ENCODE peak calls at places on chromosomes 13 and 19, in nine cellular contexts. Z, M, N, D, U, G, V, H and E are unnamed samples.

GRCh38 chr19:18475004-18475453 is 37.1 kb upstream of the ISYNA1 start:
- DNase-seq in H (no peak), G (no peak), N (no peak), U (no peak), D (no peak), Z (no peak), V (no peak), M (no peak), E (no peak)

GRCh38 chr19:35908977-35909683 is 1.0 kb upstream of the TYROBP start:
- DNase-seq in N (peak), H (no peak), U (no peak), G (peak), D (peak), Z (no peak), V (no peak), M (no peak), E (no peak)

GRCh38 chr19:55146078-55146647 is 2.8 kb downstream of the TNNT1 start:
- DNase-seq in G (no peak), U (no peak), Z (no peak), H (peak), M (no peak), N (no peak), D (no peak), V (no peak), E (no peak)

GRCh38 chr19:40219721-40220276 is 1.6 kb upstream of the TTC9B start:
- DNase-seq in Z (no peak), M (peak), D (no peak), G (no peak), V (no peak), N (no peak), H (peak), U (no peak), E (no peak)

GRCh38 chr19:6773323-6773931 is 919 bp downstream of the VAV1 start:
- DNase-seq in H (no peak), G (peak), D (no peak), Z (no peak), N (no peak), M (no peak), V (no peak), U (no peak), E (no peak)

GRCh38 chr19:7475665-7476064 is 13.2 kb downstream of the PEX11G start:
- DNase-seq in M (no peak), V (no peak), Z (no peak), G (no peak), N (no peak), D (no peak), U (no peak), H (no peak), E (no peak)

GRCh38 chr13:94031609-94032008 is 447.9 kb downstream of the DCT start:
- DNase-seq in D (no peak), U (no peak), G (no peak), V (no peak), N (no peak), M (peak), H (no peak), Z (no peak), E (peak)

GRCh38 chr19:9406798-9407352 is 28.5 kb downstream of the ZNF266 start:
- DNase-seq in N (peak), U (no peak), H (peak), M (peak), Z (peak), V (peak), D (peak), G (peak), E (peak)

GRCh38 chr13:98530236-98530635 is 46.7 kb downstream of the STK24 start:
- DNase-seq in H (no peak), G (no peak), M (no peak), V (no peak), D (no peak), N (no peak), U (no peak), Z (no peak), E (no peak)

GRCh38 chr13:35475131-35475959 is 1.1 kb downstream of the MAB21L1 start:
- DNase-seq in D (peak), U (no peak), V (no peak), H (peak), N (peak), G (peak), M (peak), Z (no peak), E (no peak)

GRCh38 chr19:10694706-10695105 is 6.5 kb upstream of the QTRT1 start:
- DNase-seq in Z (no peak), M (no peak), N (no peak), G (no peak), V (no peak), U (no peak), D (no peak), H (no peak), E (no peak)

GRCh38 chr19:39413269-39413902 is 917 bp downstream of the PLEKHG2 start:
- DNase-seq in N (peak), G (peak), H (no peak), D (no peak), M (peak), Z (no peak), U (no peak), V (no peak), E (no peak)

GRCh38 chr19:17004386-17004785 is 22.2 kb downstream of the CPAMD8 start:
- DNase-seq in M (no peak), U (no peak), Z (no peak), G (no peak), V (no peak), D (no peak), N (no peak), H (no peak), E (no peak)

GRCh38 chr19:39264306-39265290 is 3.6 kb upstream of the IFNL2 start:
- DNase-seq in D (no peak), N (no peak), G (no peak), U (no peak), V (no peak), H (no peak), M (no peak), Z (no peak), E (no peak)

GRCh38 chr19:7925171-7925837 is 631 bp downstream of the CTXN1 start:
- DNase-seq in G (peak), H (peak), Z (no peak), N (peak), V (no peak), M (peak), D (peak), U (no peak), E (no peak)

GRCh38 chr19:54109651-54110050 is 5.8 kb downstream of the TFPT start:
- DNase-seq in H (no peak), V (no peak), G (no peak), D (no peak), Z (no peak), U (no peak), M (no peak), N (no peak), E (no peak)

GRCh38 chr13:35916186-35916585 is 215.0 kb downstream of the DCLK1 start:
- DNase-seq in N (no peak), M (no peak), D (no peak), V (no peak), G (no peak), U (no peak), Z (no peak), H (no peak), E (no peak)

GRCh38 chr19:16296713-16297112 is 27.9 kb upstream of the KLF2 start:
- DNase-seq in Z (no peak), U (no peak), H (no peak), D (no peak), N (no peak), G (no peak), M (no peak), V (no peak), E (no peak)

GRCh38 chr19:4258181-4258580 is 11.3 kb downstream of the YJU2 start:
- DNase-seq in D (no peak), H (no peak), N (no peak), V (no peak), U (no peak), Z (no peak), G (no peak), M (no peak), E (no peak)

GRCh38 chr19:4260605-4261191 is 13.8 kb downstream of the YJU2 start:
- DNase-seq in M (no peak), U (no peak), H (no peak), D (no peak), G (no peak), Z (no peak), N (no peak), V (no peak), E (no peak)

GRCh38 chr19:4257025-4257424 is 10.1 kb downstream of the YJU2 start:
- DNase-seq in G (no peak), V (no peak), N (no peak), D (no peak), H (no peak), Z (no peak), U (no peak), M (no peak), E (no peak)

DNA sequence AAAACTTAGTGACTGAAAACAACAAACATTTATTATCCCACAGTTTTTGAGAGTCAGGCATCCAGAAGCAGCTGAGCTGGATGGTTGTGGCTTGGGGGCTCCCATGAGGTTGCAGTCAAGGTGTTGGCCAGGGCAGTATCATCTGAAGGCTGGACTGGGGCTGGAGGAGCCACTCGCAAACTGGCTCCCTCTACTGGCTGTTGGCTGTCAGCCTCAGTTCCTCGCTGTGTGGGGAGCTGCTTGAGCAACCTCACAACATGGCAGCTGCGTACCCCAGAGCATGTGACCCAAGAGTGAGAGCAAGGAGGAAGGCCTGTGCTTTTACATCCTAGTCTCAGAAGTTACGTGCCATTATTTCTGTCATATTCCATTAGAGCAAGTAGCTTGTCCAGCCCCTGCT is 9.7 kb downstream of the YJU2 start:
- DNase-seq in G (no peak), Z (no peak), H (no peak), M (no peak), U (no peak), N (no peak), D (no peak), V (no peak), E (no peak)
- TF ChIP-seq CTCF in G (no peak), Z (no peak), H (no peak), M (no peak), U (no peak), N (no peak), D (no peak), V (peak), E (no peak)

DNA sequence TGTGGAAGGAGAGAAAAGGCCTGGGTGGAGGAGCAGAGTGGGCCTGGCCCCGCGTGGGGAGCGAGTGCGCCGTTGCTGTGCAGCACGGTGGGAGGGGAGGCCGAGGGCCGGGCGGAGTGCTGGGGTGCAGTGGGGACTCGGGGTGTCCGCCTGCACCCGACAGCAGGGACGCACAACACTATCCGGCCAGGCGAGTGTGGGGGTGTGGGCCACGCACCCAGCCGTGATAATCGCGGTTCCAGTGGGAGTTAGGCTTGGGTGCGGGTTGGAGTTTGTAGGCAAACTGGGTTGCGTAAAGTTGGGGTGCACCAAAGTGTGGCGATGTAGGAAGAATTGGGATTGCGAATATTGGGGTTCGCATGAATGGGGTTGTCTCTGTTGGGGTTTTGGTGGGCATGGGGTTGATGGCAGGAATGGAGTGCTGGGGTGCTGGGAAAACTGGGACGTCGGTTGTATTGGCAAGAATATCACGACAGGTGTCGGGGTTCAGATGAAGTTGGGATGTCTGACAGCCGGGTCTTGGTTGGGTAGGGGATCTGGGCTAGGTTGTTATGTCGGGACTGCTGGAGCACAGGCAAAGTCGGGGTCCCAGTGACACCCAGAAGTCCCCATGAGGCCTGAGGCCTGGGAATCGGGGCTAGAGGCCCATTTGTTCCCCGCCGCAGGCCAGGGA is 604 bp upstream of the CIRBP start:
- DNase-seq in U (no peak), V (no peak), Z (no peak), N (peak), G (peak), D (no peak), M (no peak), H (no peak), E (no peak)
- H3K4me3 ChIP-seq in U (peak), V (no peak), Z (no peak), N (peak), G (peak), D (no peak), M (peak), H (peak), E (no peak)

GRCh38 chr19:2744113-2744512 is 4.3 kb upstream of the SLC39A3 start:
- DNase-seq in Z (no peak), U (no peak), D (no peak), H (no peak), N (no peak), G (no peak), V (no peak), M (no peak), E (no peak)

GRCh38 chr19:2736550-2737190 is 3.1 kb downstream of the SLC39A3 start:
- DNase-seq in H (no peak), M (no peak), G (no peak), N (no peak), V (no peak), D (no peak), U (no peak), Z (no peak), E (no peak)

GRCh38 chr19:2740314-2740656 is 468 bp upstream of the SLC39A3 start:
- DNase-seq in M (no peak), N (no peak), U (no peak), G (no peak), H (no peak), Z (no peak), V (no peak), D (no peak), E (no peak)

GRCh38 chr19:2743099-2743498 is 3.3 kb upstream of the SLC39A3 start:
- DNase-seq in D (no peak), N (no peak), G (no peak), V (no peak), Z (no peak), H (no peak), U (no peak), M (no peak), E (no peak)

GRCh38 chr19:2739602-2740313 is at the start of gene SLC39A3:
- DNase-seq in Z (peak), M (peak), D (peak), H (peak), U (peak), N (peak), G (peak), V (peak), E (peak)
- TF ChIP-seq CTCF in Z (no peak), M (peak), D (peak), H (no peak), U (no peak), N (no peak), G (no peak), V (peak), E (no peak)

GRCh38 chr19:12034610-12035009 is 869 bp downstream of the ZNF433 start:
- DNase-seq in U (no peak), N (no peak), Z (no peak), D (peak), G (no peak), V (no peak), H (no peak), M (peak), E (no peak)

GRCh38 chr19:12035220-12036172 is at the start of gene ZNF433:
- DNase-seq in Z (peak), V (peak), M (peak), H (peak), D (peak), N (peak), G (peak), U (peak), E (no peak)

DNA sequence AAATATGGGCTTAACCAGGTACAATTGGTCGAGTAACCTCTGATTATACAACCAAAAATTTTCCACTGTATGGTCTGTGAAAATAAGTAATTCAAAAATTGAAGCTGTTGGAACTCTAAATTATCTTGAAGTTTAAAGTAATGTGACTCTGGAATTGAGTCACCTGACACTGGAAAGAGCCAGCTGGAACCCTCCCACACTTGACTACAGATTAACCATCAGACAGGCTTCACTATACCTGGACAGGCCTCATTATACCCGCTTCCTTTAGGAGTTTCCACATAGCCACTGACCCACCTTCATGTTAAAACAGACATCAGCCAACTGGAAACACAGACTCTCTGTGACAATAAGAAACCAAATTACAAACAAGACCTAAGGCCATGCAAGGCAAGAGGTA is 1.3 kb downstream of the ZNF433 start:
- DNase-seq in D (no peak), M (peak), Z (no peak), G (no peak), H (no peak), N (no peak), U (no peak), V (no peak), E (no peak)
- H3K4me3 ChIP-seq in D (no peak), M (peak), Z (peak), G (peak), H (no peak), N (peak), U (no peak), V (no peak), E (peak)

DNA sequence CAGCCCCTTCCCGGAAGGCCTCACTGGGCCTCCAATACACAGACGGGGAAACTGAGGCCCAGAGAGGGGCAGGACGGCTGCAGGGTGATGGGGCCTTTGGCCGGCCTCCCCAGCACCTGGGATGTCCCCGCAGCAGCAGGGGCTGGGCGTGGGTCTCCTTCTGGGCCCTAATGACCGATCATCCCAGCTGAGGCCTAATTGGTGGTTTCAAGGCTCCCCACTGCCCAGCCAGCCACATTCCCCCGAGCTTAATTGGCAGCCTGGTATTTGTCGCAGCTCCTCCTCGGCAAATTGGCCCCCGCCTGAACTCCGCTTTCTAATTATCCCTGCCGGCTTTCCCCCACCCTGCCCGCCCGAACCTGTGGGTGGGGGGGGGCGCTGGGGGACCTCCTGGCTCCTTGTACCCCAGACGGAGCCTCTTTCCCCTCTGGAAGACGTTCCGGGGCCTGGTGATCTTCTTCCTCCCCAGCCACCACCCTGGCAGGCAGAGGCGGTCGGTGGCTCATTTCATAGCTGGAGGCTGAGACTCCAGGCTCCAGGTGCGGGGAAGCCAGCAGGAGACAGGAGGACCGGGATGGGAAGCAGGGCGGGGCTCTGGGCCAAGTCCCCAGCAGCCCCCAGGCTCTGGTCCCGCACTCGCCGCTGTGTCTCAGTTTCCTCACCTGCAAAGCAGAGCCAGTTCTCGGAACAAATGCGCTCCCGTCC is 27.2 kb upstream of the WDR18 start:
- DNase-seq in G (no peak), Z (no peak), D (no peak), M (no peak), H (peak), U (no peak), N (no peak), V (no peak), E (no peak)
- TF ChIP-seq CTCF in G (no peak), Z (no peak), D (no peak), M (no peak), H (no peak), U (no peak), N (no peak), V (no peak), E (no peak)

GRCh38 chr13:27455331-27455855 is 5.0 kb upstream of the MTIF3 start:
- DNase-seq in M (peak), H (no peak), N (no peak), Z (no peak), U (no peak), G (no peak), V (no peak), D (no peak), E (no peak)
- H3K4me3 ChIP-seq in M (peak), H (no peak), N (peak), Z (peak), U (no peak), G (peak), V (no peak), D (peak), E (no peak)

GRCh38 chr13:99656843-99657506 is 155.7 kb downstream of the TM9SF2 start:
- DNase-seq in G (no peak), H (no peak), N (no peak), V (no peak), U (no peak), D (no peak), Z (no peak), M (no peak), E (no peak)

GRCh38 chr13:99657848-99658265 is 156.6 kb downstream of the TM9SF2 start:
- DNase-seq in Z (no peak), D (no peak), H (no peak), V (no peak), N (peak), M (peak), G (peak), U (no peak), E (no peak)

GRCh38 chr13:99659234-99659633 is 158.0 kb downstream of the TM9SF2 start:
- DNase-seq in V (no peak), M (no peak), U (no peak), H (no peak), Z (no peak), D (no peak), N (no peak), G (no peak), E (no peak)

GRCh38 chr13:99660101-99660500 is 158.8 kb downstream of the TM9SF2 start:
- DNase-seq in M (no peak), Z (no peak), G (no peak), D (no peak), U (no peak), V (no peak), H (no peak), N (no peak), E (no peak)

DNA sequence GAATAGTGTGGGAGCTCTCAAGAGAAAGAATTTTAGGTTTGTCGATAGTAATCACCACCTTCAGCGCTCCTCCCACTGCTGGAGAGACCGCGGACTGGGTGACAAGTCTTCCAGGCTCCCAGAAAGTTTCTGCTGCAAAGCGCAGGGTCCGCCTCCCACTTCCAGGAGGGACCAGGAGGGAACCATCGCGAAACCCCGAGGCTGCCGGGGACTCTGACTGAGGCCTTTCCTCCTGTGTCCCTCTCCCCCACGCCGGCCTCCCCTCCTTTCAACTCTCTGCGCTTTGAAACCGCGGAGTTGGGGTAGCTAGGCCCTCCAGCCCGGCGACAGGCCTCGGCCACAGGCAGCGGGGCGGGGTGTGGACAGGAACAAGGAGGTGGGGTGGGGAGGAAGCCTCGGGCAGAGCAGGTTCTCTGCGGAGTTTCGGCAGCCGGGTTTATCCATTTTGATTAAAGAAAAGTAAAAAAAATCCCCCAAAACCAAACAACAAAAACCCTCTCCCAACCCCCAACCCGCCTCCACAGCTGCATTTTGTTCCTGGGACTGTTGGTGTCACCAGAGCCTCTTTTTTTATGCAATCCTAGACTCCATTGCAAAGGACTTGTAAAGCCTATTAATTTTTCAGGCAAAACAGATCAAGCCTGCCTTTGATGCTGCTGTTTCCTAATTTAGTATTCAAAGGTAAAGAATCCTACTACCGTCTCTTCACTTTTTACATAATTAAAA is 157.2 kb downstream of the TM9SF2 start:
- DNase-seq in Z (no peak), V (no peak), M (peak), D (peak), N (peak), U (peak), G (peak), H (peak), E (peak)
- TF ChIP-seq CTCF in Z (peak), V (peak), M (peak), D (peak), N (peak), U (no peak), G (no peak), H (peak), E (peak)